ENCODE peak calls at places on chromosomes 2 and 18, in four cellular contexts. One of them, this sample, is unnamed.

GRCh38 chr2:209331291-209331844 is 92.5 kb upstream of the MAP2 start:
- DNase-seq in AG08395: peak
- DNase-seq in stimulated activated CD4-positive, alpha-beta T cell treated with anti-CD3 and anti-CD28 coated beads, Interleukin-2, amount 100 ng/mL, for 24 hours: no peak
- DNase-seq in AML-193: peak
- DNase-seq in this sample: no peak

GRCh38 chr18:35345460-35345921 is 1.3 kb upstream of the ZNF24 start:
- DNase-seq in stimulated activated CD4-positive, alpha-beta T cell treated with anti-CD3 and anti-CD28 coated beads, Interleukin-2, amount 100 ng/mL, for 24 hours: no peak
- DNase-seq in AG08395: no peak
- DNase-seq in AML-193: no peak
- DNase-seq in this sample: peak

GRCh38 chr18:12318334-12318697 is 10.3 kb downstream of the TUBB6 start:
- DNase-seq in AML-193: no peak
- DNase-seq in stimulated activated CD4-positive, alpha-beta T cell treated with anti-CD3 and anti-CD28 coated beads, Interleukin-2, amount 100 ng/mL, for 24 hours: no peak
- DNase-seq in AG08395: no peak
- DNase-seq in this sample: no peak

GRCh38 chr18:12287684-12288405 is 20.2 kb upstream of the TUBB6 start:
- DNase-seq in stimulated activated CD4-positive, alpha-beta T cell treated with anti-CD3 and anti-CD28 coated beads, Interleukin-2, amount 100 ng/mL, for 24 hours: peak
- DNase-seq in AG08395: peak
- DNase-seq in AML-193: no peak
- DNase-seq in this sample: no peak

GRCh38 chr2:46494596-46494995 is 15.2 kb downstream of the TMEM247 start:
- DNase-seq in stimulated activated CD4-positive, alpha-beta T cell treated with anti-CD3 and anti-CD28 coated beads, Interleukin-2, amount 100 ng/mL, for 24 hours: no peak
- DNase-seq in AML-193: no peak
- DNase-seq in AG08395: no peak
- DNase-seq in this sample: no peak

GRCh38 chr2:33607905-33608304 is 8.8 kb upstream of the FAM98A start:
- DNase-seq in AG08395: no peak
- DNase-seq in AML-193: no peak
- DNase-seq in stimulated activated CD4-positive, alpha-beta T cell treated with anti-CD3 and anti-CD28 coated beads, Interleukin-2, amount 100 ng/mL, for 24 hours: no peak
- DNase-seq in this sample: no peak

GRCh38 chr18:23207191-23207955 is 72.1 kb downstream of the CABLES1 start:
- DNase-seq in AML-193: no peak
- DNase-seq in stimulated activated CD4-positive, alpha-beta T cell treated with anti-CD3 and anti-CD28 coated beads, Interleukin-2, amount 100 ng/mL, for 24 hours: no peak
- DNase-seq in AG08395: no peak
- DNase-seq in this sample: no peak

GRCh38 chr18:1092228-1092627 is 187.6 kb downstream of the ADCYAP1 start:
- DNase-seq in AML-193: no peak
- DNase-seq in AG08395: no peak
- DNase-seq in stimulated activated CD4-positive, alpha-beta T cell treated with anti-CD3 and anti-CD28 coated beads, Interleukin-2, amount 100 ng/mL, for 24 hours: no peak
- DNase-seq in this sample: no peak